ENCODE peak calls at places on chromosomes 12 and 14, in six cellular contexts. One of them, this sample, is unnamed.

GRCh38 chr12:62834971-62835547 is 99.9 kb downstream of the PPM1H start:
- DNase-seq in K562: no peak
- DNase-seq in SK-N-SH: no peak
- DNase-seq in HepG2: no peak
- DNase-seq in GM12878: peak; percentile 26
- DNase-seq in H1: no peak
- DNase-seq in this sample: no peak

GRCh38 chr12:118850244-118850825 is 131.0 kb upstream of the SRRM4 start:
- DNase-seq in K562: peak; percentile 63
- DNase-seq in SK-N-SH: peak; percentile 16
- DNase-seq in HepG2: peak; percentile 22
- DNase-seq in GM12878: no peak
- DNase-seq in H1: peak; percentile 84
- DNase-seq in this sample: peak; percentile 17

GRCh38 chr12:77113971-77114370 is 48.6 kb upstream of the E2F7 start:
- DNase-seq in K562: no peak
- DNase-seq in SK-N-SH: no peak
- DNase-seq in HepG2: no peak
- DNase-seq in GM12878: no peak
- DNase-seq in H1: no peak
- DNase-seq in this sample: no peak

GRCh38 chr12:39553476-39553875 is 66.1 kb downstream of the ABCD2 start:
- DNase-seq in K562: no peak
- DNase-seq in SK-N-SH: no peak
- DNase-seq in HepG2: no peak
- DNase-seq in GM12878: no peak
- DNase-seq in H1: no peak
- DNase-seq in this sample: no peak

GRCh38 chr12:65280306-65280705 is 1.8 kb downstream of the MSRB3 start:
- DNase-seq in K562: no peak
- DNase-seq in SK-N-SH: no peak
- DNase-seq in HepG2: no peak
- DNase-seq in GM12878: no peak
- DNase-seq in H1: no peak
- DNase-seq in this sample: peak; percentile 62

GRCh38 chr14:24411468-24412454 is 13.0 kb downstream of the NYNRIN start:
- DNase-seq in K562: peak; percentile 53
- DNase-seq in SK-N-SH: peak; percentile 77
- DNase-seq in HepG2: peak; percentile 69
- DNase-seq in GM12878: no peak
- DNase-seq in H1: peak; percentile 56
- DNase-seq in this sample: peak; percentile 46

GRCh38 chr14:95319312-95320075 is at the start of gene CLMN:
- DNase-seq in K562: peak; percentile 70
- DNase-seq in SK-N-SH: peak; percentile 89
- DNase-seq in HepG2: no peak
- DNase-seq in GM12878: no peak
- DNase-seq in H1: peak; percentile 69
- DNase-seq in this sample: peak; percentile 16

GRCh38 chr12:42284876-42285275 is 41.0 kb downstream of the ZCRB1 start:
- DNase-seq in K562: no peak
- DNase-seq in SK-N-SH: no peak
- DNase-seq in HepG2: no peak
- DNase-seq in GM12878: no peak
- DNase-seq in H1: no peak
- DNase-seq in this sample: no peak

GRCh38 chr12:11600199-11600598 is 49.3 kb upstream of the ETV6 start:
- DNase-seq in K562: no peak
- DNase-seq in SK-N-SH: no peak
- DNase-seq in HepG2: no peak
- DNase-seq in GM12878: no peak
- DNase-seq in H1: no peak
- DNase-seq in this sample: no peak

GRCh38 chr12:75603475-75603874 is 92.1 kb upstream of the KRR1 start:
- DNase-seq in K562: no peak
- DNase-seq in SK-N-SH: no peak
- DNase-seq in HepG2: no peak
- DNase-seq in GM12878: no peak
- DNase-seq in H1: no peak
- DNase-seq in this sample: no peak

GRCh38 chr12:96513681-96514080 is 24.3 kb downstream of the CFAP54 start:
- DNase-seq in K562: no peak
- DNase-seq in SK-N-SH: no peak
- DNase-seq in HepG2: no peak
- DNase-seq in GM12878: no peak
- DNase-seq in H1: no peak
- DNase-seq in this sample: no peak

GRCh38 chr12:115820661-115821060 is 456.8 kb downstream of the MED13L start:
- DNase-seq in K562: no peak
- DNase-seq in SK-N-SH: no peak
- DNase-seq in HepG2: no peak
- DNase-seq in GM12878: no peak
- DNase-seq in H1: no peak
- DNase-seq in this sample: no peak

GRCh38 chr14:102063808-102064429 is 22.9 kb downstream of the HSP90AA1 start:
- DNase-seq in K562: no peak
- DNase-seq in SK-N-SH: peak; percentile 22
- DNase-seq in HepG2: no peak
- DNase-seq in GM12878: no peak
- DNase-seq in H1: no peak
- DNase-seq in this sample: no peak

GRCh38 chr12:59834659-59835474 is 239.0 kb downstream of the SLC16A7 start:
- DNase-seq in K562: no peak
- DNase-seq in SK-N-SH: peak; percentile 9
- DNase-seq in HepG2: peak; percentile 5
- DNase-seq in GM12878: no peak
- DNase-seq in H1: no peak
- DNase-seq in this sample: peak; percentile 2

GRCh38 chr12:80810874-80811273 is 94.2 kb downstream of the MYF5 start:
- DNase-seq in K562: no peak
- DNase-seq in SK-N-SH: no peak
- DNase-seq in HepG2: no peak
- DNase-seq in GM12878: no peak
- DNase-seq in H1: no peak
- DNase-seq in this sample: no peak

GRCh38 chr14:61388173-61388975 is 67.0 kb downstream of the PRKCH start:
- DNase-seq in K562: no peak
- DNase-seq in SK-N-SH: no peak
- DNase-seq in HepG2: no peak
- DNase-seq in GM12878: peak; percentile 86
- DNase-seq in H1: no peak
- DNase-seq in this sample: no peak

DNA sequence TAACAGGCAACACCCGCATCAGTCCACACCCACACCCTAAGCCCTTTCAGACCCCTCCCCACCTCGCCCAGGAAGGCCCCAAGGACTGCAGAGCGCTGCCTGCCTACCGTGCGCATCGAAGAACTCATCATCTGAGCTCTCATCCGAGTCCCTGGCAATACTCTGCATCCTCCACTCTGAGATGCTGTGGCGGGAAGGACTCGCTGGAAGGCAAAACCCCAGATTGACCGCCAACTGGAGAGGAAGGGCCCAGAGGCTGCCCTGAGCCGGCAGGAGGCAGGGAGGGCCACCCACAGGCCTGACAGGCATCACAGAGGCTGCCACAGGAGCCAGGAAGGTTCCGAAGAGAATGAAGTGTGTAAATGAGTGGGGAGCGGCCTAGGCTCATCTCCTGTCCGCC is 23.8 kb downstream of the ARL6IP4 start:
- DNase-seq in K562: no peak
- DNase-seq in SK-N-SH: no peak
- DNase-seq in HepG2: no peak
- DNase-seq in GM12878: no peak
- DNase-seq in H1: no peak
- DNase-seq in this sample: no peak
- TF ChIP-seq GABPA in K562: no peak
- TF ChIP-seq GABPA in SK-N-SH: no peak
- TF ChIP-seq GABPA in HepG2: no peak
- TF ChIP-seq GABPA in GM12878: no peak
- TF ChIP-seq GABPA in H1: no peak
- TF ChIP-seq GABPA in this sample: no peak

GRCh38 chr12:79691299-79692248 is 810 bp upstream of the PAWR start:
- DNase-seq in K562: no peak
- DNase-seq in SK-N-SH: peak; percentile 15
- DNase-seq in HepG2: peak; percentile 39
- DNase-seq in GM12878: no peak
- DNase-seq in H1: no peak
- DNase-seq in this sample: no peak

GRCh38 chr12:79689041-79689476 is 1.7 kb downstream of the PAWR start:
- DNase-seq in K562: no peak
- DNase-seq in SK-N-SH: no peak
- DNase-seq in HepG2: peak; percentile 28
- DNase-seq in GM12878: no peak
- DNase-seq in H1: no peak
- DNase-seq in this sample: no peak

GRCh38 chr12:79690606-79691298 is at the start of gene PAWR:
- DNase-seq in K562: no peak
- DNase-seq in SK-N-SH: peak; percentile 67
- DNase-seq in HepG2: peak; percentile 71
- DNase-seq in GM12878: no peak
- DNase-seq in H1: peak; percentile 88
- DNase-seq in this sample: no peak

GRCh38 chr12:79689477-79690155 is 1.1 kb downstream of the PAWR start:
- DNase-seq in K562: no peak
- DNase-seq in SK-N-SH: peak; percentile 52
- DNase-seq in HepG2: peak; percentile 27
- DNase-seq in GM12878: no peak
- DNase-seq in H1: peak; percentile 66
- DNase-seq in this sample: no peak

GRCh38 chr12:79690156-79690605 is 583 bp downstream of the PAWR start:
- DNase-seq in K562: no peak
- DNase-seq in SK-N-SH: peak; percentile 49
- DNase-seq in HepG2: peak; percentile 14
- DNase-seq in GM12878: no peak
- DNase-seq in H1: peak; percentile 81
- DNase-seq in this sample: no peak
- TF ChIP-seq GABPA in K562: no peak
- TF ChIP-seq GABPA in SK-N-SH: no peak
- TF ChIP-seq GABPA in HepG2: no peak
- TF ChIP-seq GABPA in GM12878: no peak
- TF ChIP-seq GABPA in H1: no peak
- TF ChIP-seq GABPA in this sample: no peak

DNA sequence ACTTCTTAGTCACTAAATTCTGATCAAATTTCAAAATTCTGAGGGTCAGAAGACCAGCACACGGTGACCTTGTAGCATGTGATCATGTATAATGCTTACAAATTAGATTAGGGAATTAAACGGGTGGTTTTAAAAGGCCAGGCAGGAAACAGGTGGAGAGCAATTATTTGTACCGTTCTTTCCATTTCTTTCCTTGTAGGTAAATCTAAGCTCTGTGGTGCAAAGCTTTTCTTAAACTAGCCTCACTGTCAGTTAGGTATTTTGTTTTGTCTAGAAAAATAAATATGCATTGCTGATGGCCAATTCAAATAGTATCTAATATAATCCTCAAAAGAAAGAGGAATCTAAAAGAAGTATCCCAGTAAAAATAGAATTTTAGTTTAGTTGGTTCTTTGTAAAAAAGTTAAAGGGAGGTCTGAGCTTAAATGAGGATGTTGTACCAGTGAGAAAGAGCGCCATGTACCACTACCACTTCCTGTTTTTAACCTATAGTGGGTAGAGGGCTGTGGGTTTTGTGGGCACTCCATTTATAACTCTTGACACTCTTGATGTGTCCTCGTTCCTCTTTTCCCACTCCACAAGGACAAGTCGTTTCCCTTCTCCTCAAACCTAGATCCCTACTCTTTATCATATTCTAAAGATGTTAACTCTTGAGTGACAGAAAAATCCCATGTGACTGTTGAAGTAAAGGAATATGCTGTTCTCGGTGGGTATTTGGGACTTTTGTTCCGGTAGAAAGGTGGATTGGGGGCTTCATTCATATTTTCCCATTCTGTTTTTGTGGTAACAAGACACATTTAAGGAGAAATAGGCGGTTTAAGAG is 50.9 kb downstream of the SLC38A1 start:
- DNase-seq in K562: no peak
- DNase-seq in SK-N-SH: no peak
- DNase-seq in HepG2: no peak
- DNase-seq in GM12878: peak; percentile 90
- DNase-seq in H1: no peak
- DNase-seq in this sample: peak; percentile 93
- TF ChIP-seq GABPA in K562: no peak
- TF ChIP-seq GABPA in SK-N-SH: no peak
- TF ChIP-seq GABPA in HepG2: no peak
- TF ChIP-seq GABPA in GM12878: no peak
- TF ChIP-seq GABPA in H1: no peak
- TF ChIP-seq GABPA in this sample: no peak

GRCh38 chr12:4133636-4134433 is 139.7 kb upstream of the CCND2 start:
- DNase-seq in K562: no peak
- DNase-seq in SK-N-SH: no peak
- DNase-seq in HepG2: no peak
- DNase-seq in GM12878: no peak
- DNase-seq in H1: peak; percentile 71
- DNase-seq in this sample: no peak
- TF ChIP-seq GABPA in K562: no peak
- TF ChIP-seq GABPA in SK-N-SH: no peak
- TF ChIP-seq GABPA in HepG2: no peak
- TF ChIP-seq GABPA in GM12878: no peak
- TF ChIP-seq GABPA in H1: no peak
- TF ChIP-seq GABPA in this sample: no peak

GRCh38 chr12:3252416-3252815 is 175.2 kb downstream of the TSPAN9 start:
- DNase-seq in K562: no peak
- DNase-seq in SK-N-SH: no peak
- DNase-seq in HepG2: no peak
- DNase-seq in GM12878: no peak
- DNase-seq in H1: no peak
- DNase-seq in this sample: no peak

GRCh38 chr12:3257411-3257810 is 180.2 kb downstream of the TSPAN9 start:
- DNase-seq in K562: no peak
- DNase-seq in SK-N-SH: no peak
- DNase-seq in HepG2: no peak
- DNase-seq in GM12878: no peak
- DNase-seq in H1: no peak
- DNase-seq in this sample: no peak

GRCh38 chr12:3253682-3254275 is 176.6 kb downstream of the TSPAN9 start:
- DNase-seq in K562: no peak
- DNase-seq in SK-N-SH: no peak
- DNase-seq in HepG2: no peak
- DNase-seq in GM12878: no peak
- DNase-seq in H1: no peak
- DNase-seq in this sample: no peak

GRCh38 chr12:3255071-3255470 is 177.9 kb downstream of the TSPAN9 start:
- DNase-seq in K562: no peak
- DNase-seq in SK-N-SH: no peak
- DNase-seq in HepG2: no peak
- DNase-seq in GM12878: no peak
- DNase-seq in H1: no peak
- DNase-seq in this sample: no peak

DNA sequence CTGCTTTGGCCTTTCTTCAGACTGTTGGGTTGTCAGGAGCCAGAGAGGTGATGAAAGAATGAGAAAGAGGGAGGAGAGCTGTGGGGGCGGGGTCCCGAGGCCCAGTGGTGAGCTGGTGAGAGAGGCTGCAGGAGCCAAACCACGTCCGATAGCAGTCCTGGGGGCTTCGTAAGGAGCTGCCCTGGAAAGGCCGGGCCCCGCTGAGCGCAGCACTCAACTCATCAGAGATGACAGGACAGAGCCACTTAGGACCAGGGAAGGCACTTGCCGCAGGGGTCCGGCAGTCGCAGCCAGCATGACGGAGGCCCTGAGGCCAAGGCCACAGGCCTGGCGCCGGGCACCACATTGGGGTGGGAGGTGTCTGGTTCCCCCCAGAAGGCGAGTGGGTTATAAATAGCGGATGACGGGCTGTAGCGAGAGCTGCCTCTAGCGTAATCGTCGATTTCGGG is 178.9 kb downstream of the TSPAN9 start:
- DNase-seq in K562: no peak
- DNase-seq in SK-N-SH: no peak
- DNase-seq in HepG2: no peak
- DNase-seq in GM12878: no peak
- DNase-seq in H1: no peak
- DNase-seq in this sample: no peak
- TF ChIP-seq GABPA in K562: no peak
- TF ChIP-seq GABPA in SK-N-SH: no peak
- TF ChIP-seq GABPA in HepG2: no peak
- TF ChIP-seq GABPA in GM12878: no peak
- TF ChIP-seq GABPA in H1: no peak
- TF ChIP-seq GABPA in this sample: no peak